ENCODE peak calls at places on chromosomes 6 and 20, in seven cellular contexts. One of them, this sample, is unnamed.

GRCh38 chr20:58021481-58021880 is 207.0 kb downstream of the ANKRD60 start:
- DNase-seq in WTC11: peak
- DNase-seq in AG09309: no peak
- DNase-seq in neuronal stem cell: no peak
- DNase-seq in SW480: peak
- DNase-seq in ACHN: no peak
- DNase-seq in IMR-90: no peak
- DNase-seq in this sample: no peak

GRCh38 chr6:169792306-169793015 is 41.0 kb downstream of the ERMARD start:
- DNase-seq in WTC11: no peak
- DNase-seq in AG09309: no peak
- DNase-seq in neuronal stem cell: no peak
- DNase-seq in SW480: no peak
- DNase-seq in ACHN: no peak
- DNase-seq in IMR-90: no peak
- DNase-seq in this sample: no peak

GRCh38 chr6:134196568-134197301 is 121.2 kb downstream of the SGK1 start:
- DNase-seq in WTC11: no peak
- DNase-seq in AG09309: no peak
- DNase-seq in neuronal stem cell: no peak
- DNase-seq in SW480: no peak
- DNase-seq in ACHN: no peak
- DNase-seq in IMR-90: no peak
- DNase-seq in this sample: no peak

GRCh38 chr6:132887204-132887603 is 72.8 kb downstream of the RPS12 start:
- DNase-seq in WTC11: no peak
- DNase-seq in AG09309: no peak
- DNase-seq in neuronal stem cell: no peak
- DNase-seq in SW480: no peak
- DNase-seq in ACHN: no peak
- DNase-seq in IMR-90: no peak
- DNase-seq in this sample: no peak

GRCh38 chr6:56955171-56956155 is 556 bp downstream of the BEND6 start:
- DNase-seq in WTC11: peak
- DNase-seq in AG09309: peak
- DNase-seq in neuronal stem cell: peak
- DNase-seq in SW480: peak
- DNase-seq in ACHN: peak
- DNase-seq in IMR-90: peak
- DNase-seq in this sample: peak

GRCh38 chr6:167697316-167697715 is 129.4 kb upstream of the AFDN start:
- DNase-seq in WTC11: no peak
- DNase-seq in AG09309: no peak
- DNase-seq in neuronal stem cell: no peak
- DNase-seq in SW480: no peak
- DNase-seq in ACHN: no peak
- DNase-seq in IMR-90: no peak
- DNase-seq in this sample: no peak

GRCh38 chr6:89034586-89035251 is 45.8 kb upstream of the PNRC1 start:
- DNase-seq in WTC11: no peak
- DNase-seq in AG09309: peak
- DNase-seq in neuronal stem cell: no peak
- DNase-seq in SW480: no peak
- DNase-seq in ACHN: peak
- DNase-seq in IMR-90: peak
- DNase-seq in this sample: no peak

GRCh38 chr6:31729979-31730630 is 1.0 kb upstream of the DDAH2 start:
- DNase-seq in WTC11: peak
- DNase-seq in AG09309: no peak
- DNase-seq in neuronal stem cell: peak
- DNase-seq in SW480: peak
- DNase-seq in ACHN: peak
- DNase-seq in IMR-90: peak
- DNase-seq in this sample: no peak

GRCh38 chr6:5333653-5334052 is 72.3 kb downstream of the FARS2 start:
- DNase-seq in WTC11: no peak
- DNase-seq in AG09309: peak
- DNase-seq in neuronal stem cell: no peak
- DNase-seq in SW480: peak
- DNase-seq in ACHN: no peak
- DNase-seq in IMR-90: peak
- DNase-seq in this sample: no peak

GRCh38 chr6:138622967-138623366 is 123.7 kb upstream of the NHSL1 start:
- DNase-seq in WTC11: no peak
- DNase-seq in AG09309: no peak
- DNase-seq in neuronal stem cell: no peak
- DNase-seq in SW480: peak
- DNase-seq in ACHN: no peak
- DNase-seq in IMR-90: no peak
- DNase-seq in this sample: no peak

GRCh38 chr6:31652925-31653724 is 664 bp upstream of the BAG6 start:
- DNase-seq in WTC11: peak
- DNase-seq in AG09309: peak
- DNase-seq in neuronal stem cell: peak
- DNase-seq in SW480: peak
- DNase-seq in ACHN: peak
- DNase-seq in IMR-90: no peak
- DNase-seq in this sample: peak

GRCh38 chr6:27650620-27651370 is 177.9 kb upstream of the ZNF184 start:
- DNase-seq in WTC11: peak
- DNase-seq in AG09309: no peak
- DNase-seq in neuronal stem cell: peak
- DNase-seq in SW480: peak
- DNase-seq in ACHN: peak
- DNase-seq in IMR-90: peak
- DNase-seq in this sample: peak

GRCh38 chr20:38057351-38057972 is 23.9 kb downstream of the RPRD1B start:
- DNase-seq in WTC11: peak
- DNase-seq in AG09309: no peak
- DNase-seq in neuronal stem cell: peak
- DNase-seq in SW480: peak
- DNase-seq in ACHN: peak
- DNase-seq in IMR-90: peak
- DNase-seq in this sample: peak

GRCh38 chr20:35329435-35330139 is 37.4 kb upstream of the FAM83C start:
- DNase-seq in WTC11: peak
- DNase-seq in AG09309: no peak
- DNase-seq in neuronal stem cell: peak
- DNase-seq in SW480: peak
- DNase-seq in ACHN: peak
- DNase-seq in IMR-90: peak
- DNase-seq in this sample: peak

GRCh38 chr6:111428803-111429202 is 54.2 kb downstream of the REV3L start:
- DNase-seq in WTC11: no peak
- DNase-seq in AG09309: no peak
- DNase-seq in neuronal stem cell: no peak
- DNase-seq in SW480: no peak
- DNase-seq in ACHN: peak
- DNase-seq in IMR-90: no peak
- DNase-seq in this sample: no peak

GRCh38 chr20:36645998-36646397 is at the start of gene SLA2:
- DNase-seq in WTC11: no peak
- DNase-seq in AG09309: no peak
- DNase-seq in neuronal stem cell: no peak
- DNase-seq in SW480: no peak
- DNase-seq in ACHN: no peak
- DNase-seq in IMR-90: no peak
- DNase-seq in this sample: peak

This sample was measured in CMK.